ENCODE peak calls at places on chromosomes 1 and 21, in four cellular contexts. X is A549, J is SK-N-SH, E is epithelial cell of esophagus. U is an unnamed sample.

GRCh38 chr1:190169311-190170067 is 308.2 kb downstream of the BRINP3 start:
- DNase-seq in X (peak; percentile 42), J (no peak), E (peak; percentile 43), U (no peak)

GRCh38 chr1:81703736-81704463 is 96.8 kb upstream of the ADGRL2 start:
- DNase-seq in X (peak; percentile 31), J (no peak), E (peak; percentile 82), U (peak; percentile 50)

GRCh38 chr1:110457206-110457605 is 6.3 kb downstream of the PROK1 start:
- DNase-seq in X (no peak), J (no peak), E (no peak), U (no peak)

GRCh38 chr1:88681223-88681622 is 2.9 kb upstream of the PKN2 start:
- DNase-seq in X (no peak), J (no peak), E (peak; percentile 30), U (no peak)

GRCh38 chr1:26338670-26339069 is 15.3 kb downstream of the CRYBG2 start:
- DNase-seq in X (no peak), J (no peak), E (no peak), U (no peak)

GRCh38 chr1:182003953-182004586 is 57.4 kb downstream of the ZNF648 start:
- DNase-seq in X (no peak), J (peak; percentile 6), E (no peak), U (no peak)

GRCh38 chr1:115838426-115838804 is 2.5 kb downstream of the NHLH2 start:
- DNase-seq in X (no peak), J (peak; percentile 21), E (no peak), U (no peak)

GRCh38 chr1:148318123-148318899 is 164.8 kb downstream of the PPIAL4G start:
- DNase-seq in X (no peak), J (no peak), E (no peak), U (no peak)

GRCh38 chr1:119316870-119317416 is 51.6 kb upstream of the HAO2 start:
- DNase-seq in X (peak; percentile 6), J (peak; percentile 31), E (no peak), U (peak; percentile 21)

GRCh38 chr1:215539803-215540575 is 27.1 kb upstream of the KCTD3 start:
- DNase-seq in X (no peak), J (no peak), E (no peak), U (peak; percentile 61)

GRCh38 chr1:159562680-159563079 is 24.9 kb upstream of the APCS start:
- DNase-seq in X (no peak), J (no peak), E (no peak), U (no peak)

GRCh38 chr1:27599605-27600499 is 4.1 kb downstream of the AHDC1 start:
- DNase-seq in X (no peak), J (peak; percentile 78), E (no peak), U (no peak)

GRCh38 chr1:224592636-224593579 is 23.2 kb upstream of the CNIH3 start:
- DNase-seq in X (no peak), J (no peak), E (peak; percentile 61), U (peak; percentile 95)

GRCh38 chr1:16724718-16725438 is 15.4 kb upstream of the RNU1-4 start:
- DNase-seq in X (no peak), J (peak; percentile 44), E (no peak), U (no peak)

GRCh38 chr1:226820935-226821718 is 49.3 kb upstream of the PSEN2 start:
- DNase-seq in X (peak; percentile 65), J (peak; percentile 19), E (peak; percentile 95), U (peak; percentile 98)

GRCh38 chr21:35044128-35044527 is 5.0 kb downstream of the RUNX1 start:
- DNase-seq in X (no peak), J (no peak), E (no peak), U (no peak)

GRCh38 chr1:36212782-36213181 is 11.5 kb upstream of the THRAP3 start:
- DNase-seq in X (peak; percentile 21), J (no peak), E (peak; percentile 38), U (no peak)

GRCh38 chr1:145887631-145888030 is 2.0 kb upstream of the ANKRD35 start:
- DNase-seq in X (peak; percentile 20), J (no peak), E (peak; percentile 24), U (no peak)

GRCh38 chr1:205317311-205317917 is 4.1 kb downstream of the NUAK2 start:
- DNase-seq in X (peak; percentile 82), J (peak; percentile 67), E (peak; percentile 50), U (no peak)

GRCh38 chr1:54475357-54476230 is 69.4 kb upstream of the SSBP3 start:
- DNase-seq in X (no peak), J (peak; percentile 85), E (no peak), U (no peak)

GRCh38 chr1:51792864-51793263 is 85.7 kb downstream of the NRDC start:
- DNase-seq in X (peak; percentile 18), J (no peak), E (peak; percentile 24), U (peak; percentile 65)

GRCh38 chr1:61388586-61388985 is 306.2 kb downstream of the NFIA start:
- DNase-seq in X (no peak), J (no peak), E (peak; percentile 21), U (peak; percentile 39)

GRCh38 chr1:199843856-199844255 is 183.7 kb upstream of the NR5A2 start:
- DNase-seq in X (peak; percentile 19), J (no peak), E (no peak), U (no peak)

GRCh38 chr1:219938706-219939105 is 10.3 kb upstream of the SLC30A10 start:
- DNase-seq in X (no peak), J (no peak), E (peak; percentile 68), U (peak; percentile 23)

GRCh38 chr1:89633103-89633744 is at the start of gene LRRC8C:
- DNase-seq in X (peak; percentile 52), J (peak; percentile 84), E (peak; percentile 57), U (peak; percentile 40)

GRCh38 chr1:28601696-28602095 is 9.6 kb downstream of the RAB42 start:
- DNase-seq in X (no peak), J (no peak), E (peak; percentile 78), U (peak; percentile 87)

GRCh38 chr1:28606771-28607170 is 14.7 kb downstream of the RAB42 start:
- DNase-seq in X (no peak), J (no peak), E (no peak), U (no peak)

GRCh38 chr1:28604962-28605361 is 12.9 kb downstream of the RAB42 start:
- DNase-seq in X (no peak), J (no peak), E (no peak), U (no peak)

GRCh38 chr1:28604411-28604810 is 12.3 kb downstream of the RAB42 start:
- DNase-seq in X (no peak), J (no peak), E (no peak), U (no peak)

DNA sequence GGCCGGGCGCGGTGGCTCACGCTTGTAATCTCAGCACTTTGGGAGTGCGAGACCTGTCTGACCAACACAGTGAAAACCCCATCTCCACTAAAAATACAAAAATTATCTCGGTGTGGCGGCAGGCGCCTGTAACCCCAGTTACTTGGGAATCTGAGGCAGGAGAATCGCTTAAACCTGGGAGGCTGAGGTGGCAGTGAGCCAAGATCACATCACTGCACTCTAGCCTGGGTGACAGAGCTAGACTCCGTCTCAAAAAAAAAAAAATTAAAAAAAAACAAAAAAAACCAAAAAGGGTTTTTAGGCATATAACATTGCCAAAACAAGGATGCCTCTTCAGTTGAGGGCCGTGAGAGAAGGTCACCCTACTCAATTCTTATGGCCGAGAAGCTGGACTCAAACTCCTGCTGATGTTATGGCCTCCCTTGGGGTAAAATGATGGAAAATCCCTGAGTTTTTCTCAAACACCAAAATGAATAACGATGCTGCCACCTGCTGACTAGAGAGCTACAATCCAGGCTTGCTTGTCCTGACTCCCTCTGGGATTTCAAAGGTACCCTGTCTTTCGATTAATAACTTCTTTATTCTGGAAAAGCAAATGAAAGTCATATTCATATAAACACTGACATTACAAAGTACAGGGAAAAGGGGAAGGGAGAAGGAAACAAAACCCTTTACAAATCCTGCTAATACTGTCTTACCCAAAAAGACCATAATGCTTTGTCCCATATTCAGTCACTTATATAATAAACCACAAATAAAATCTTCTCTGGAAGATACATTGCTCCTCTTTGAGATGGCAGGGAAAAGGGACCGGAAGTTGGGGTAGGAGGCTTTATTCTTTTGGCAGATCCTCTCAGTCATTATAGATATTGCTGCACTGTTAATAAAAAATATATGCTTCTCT is 10.7 kb downstream of the RAB42 start:
- DNase-seq in X (peak; percentile 70), J (peak; percentile 80), E (peak; percentile 76), U (peak; percentile 76)
- TF ChIP-seq CTCF in X (peak; percentile 76), J (peak; percentile 86), E (peak; percentile 73), U (peak; percentile 90)

GRCh38 chr1:19476440-19477190 is 8.7 kb downstream of the CAPZB start:
- DNase-seq in X (no peak), J (no peak), E (no peak), U (no peak)
- H3K4me3 ChIP-seq in X (no peak overlapping the region), J (no peak overlapping the region), E (no peak overlapping the region), U (no peak overlapping the region)

DNA sequence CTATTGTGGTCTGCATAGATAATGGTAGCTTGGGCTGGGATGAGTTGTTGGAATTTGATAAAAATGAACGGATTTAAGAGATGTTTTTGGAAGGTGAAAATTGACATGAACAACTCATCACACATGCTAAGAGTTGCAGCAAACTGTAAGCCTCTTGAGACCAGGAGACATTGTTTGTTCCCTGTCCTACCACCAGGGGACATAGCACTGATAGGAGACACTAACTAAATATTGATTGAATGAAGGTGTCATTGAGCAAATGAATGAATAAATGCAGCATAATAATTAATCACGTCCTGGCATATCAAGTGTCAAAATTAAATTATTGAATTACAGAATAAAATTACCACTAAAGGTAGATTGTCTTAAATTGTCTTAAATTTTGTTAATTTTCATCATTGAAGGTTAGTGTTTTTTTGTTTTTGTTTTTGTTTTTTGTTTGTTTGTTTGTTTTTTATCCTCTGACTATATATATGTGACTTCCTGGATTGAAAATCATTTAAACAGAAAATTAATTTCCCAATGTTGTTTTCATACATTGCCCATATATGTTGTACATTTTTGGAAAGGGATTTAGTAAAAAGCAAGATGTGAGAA is 285.3 kb upstream of the C1orf105 start:
- DNase-seq in X (peak; percentile 37), J (no peak), E (no peak), U (no peak)
- TF ChIP-seq CTCF in X (peak; percentile 29), J (peak; percentile 49), E (peak; percentile 31), U (peak; percentile 55)

GRCh38 chr1:94236021-94236491 is 1.3 kb downstream of the ARHGAP29 start:
- DNase-seq in X (no peak), J (peak; percentile 22), E (no peak), U (peak; percentile 80)

GRCh38 chr1:94240822-94241221 is 3.4 kb upstream of the ARHGAP29 start:
- DNase-seq in X (peak; percentile 35), J (peak; percentile 64), E (no peak), U (no peak)

GRCh38 chr1:94237291-94238226 is at the start of gene ARHGAP29:
- DNase-seq in X (peak; percentile 79), J (peak; percentile 96), E (peak; percentile 92), U (peak; percentile 65)

GRCh38 chr1:94236630-94237290 is 624 bp downstream of the ARHGAP29 start:
- DNase-seq in X (peak; percentile 50), J (no peak), E (peak; percentile 68), U (peak; percentile 43)

DNA sequence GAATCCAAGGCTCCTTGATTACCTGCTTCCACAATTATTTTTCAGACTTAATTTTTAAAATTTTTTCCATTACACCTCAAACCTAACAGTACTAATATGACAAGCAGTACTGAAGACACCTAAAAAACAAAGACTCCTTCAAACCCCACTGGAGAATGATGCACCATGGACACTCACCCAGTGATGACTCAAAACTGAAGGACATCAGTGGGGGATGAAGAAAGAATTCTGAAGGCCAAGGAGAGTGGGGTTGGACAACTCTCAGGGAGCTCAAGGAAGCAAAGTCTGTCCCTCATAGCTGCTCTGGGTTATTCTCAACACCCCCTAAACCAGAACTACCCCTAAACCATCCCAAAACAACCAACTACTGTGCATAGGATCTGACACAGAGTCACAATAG is 2.4 kb upstream of the ARHGAP29 start:
- DNase-seq in X (no peak), J (no peak), E (peak; percentile 28), U (no peak)
- H3K4me3 ChIP-seq in X (no peak overlapping the region), J (no peak overlapping the region), E (no peak overlapping the region), U (no peak overlapping the region)